ENCODE peak calls at places on chromosomes 5 and 9, in ten cellular contexts. T, H, I, G, F, J, E, R, U and Q are unnamed samples.

GRCh38 chr5:41796061-41796460 is 74.2 kb downstream of the OXCT1 start:
- DNase-seq in T (no peak), H (no peak), I (no peak), G (no peak), F (no peak), J (no peak), E (no peak), R (no peak), U (no peak), Q (no peak)

GRCh38 chr5:135508496-135509005 is 27.2 kb downstream of the NEUROG1 start:
- DNase-seq in T (no peak), H (no peak), I (no peak), G (peak; percentile 72), F (no peak), J (no peak), E (no peak), R (no peak), U (no peak), Q (no peak)

GRCh38 chr5:34459908-34460307 is 196.2 kb upstream of the RAI14 start:
- DNase-seq in T (no peak), H (no peak), I (no peak), G (no peak), F (no peak), J (no peak), E (no peak), R (no peak), U (no peak), Q (no peak)

GRCh38 chr5:146076028-146076427 is 29.3 kb downstream of the PLAC8L1 start:
- DNase-seq in T (no peak), H (no peak), I (peak; percentile 61), G (peak; percentile 10), F (no peak), J (no peak), E (no peak), R (no peak), U (no peak), Q (no peak)

GRCh38 chr5:139251281-139251687 is 42.3 kb upstream of the MATR3 start:
- DNase-seq in T (no peak), H (peak; percentile 32), I (peak; percentile 58), G (no peak), F (no peak), J (no peak), E (no peak), R (no peak), U (no peak), Q (no peak)

GRCh38 chr5:9624196-9624947 is 5.8 kb downstream of the TAS2R1 start:
- DNase-seq in T (no peak), H (no peak), I (no peak), G (no peak), F (no peak), J (no peak), E (no peak), R (no peak), U (peak; percentile 10), Q (no peak)

GRCh38 chr5:5141625-5142527 is 1.7 kb downstream of the ADAMTS16 start:
- DNase-seq in T (no peak), H (peak; percentile 46), I (peak; percentile 63), G (peak; percentile 81), F (peak; percentile 50), J (no peak), E (peak; percentile 10), R (peak; percentile 71), U (peak; percentile 61), Q (peak; percentile 47)

GRCh38 chr5:73985145-73985544 is 359.1 kb downstream of the ARHGEF28 start:
- DNase-seq in T (no peak), H (no peak), I (no peak), G (peak; percentile 40), F (no peak), J (no peak), E (peak; percentile 3), R (no peak), U (no peak), Q (no peak)

GRCh38 chr5:38845555-38846378 is at the start of gene OSMR:
- DNase-seq in T (peak; percentile 99), H (no peak), I (peak; percentile 70), G (peak; percentile 72), F (peak; percentile 93), J (peak; percentile 65), E (peak; percentile 97), R (peak; percentile 87), U (peak; percentile 99), Q (peak; percentile 97)

GRCh38 chr5:56112526-56113121 is 117.9 kb upstream of the IL6ST start:
- DNase-seq in T (no peak), H (no peak), I (no peak), G (no peak), F (no peak), J (no peak), E (no peak), R (no peak), U (no peak), Q (no peak)

GRCh38 chr9:127873886-127874285 is 3.6 kb downstream of the AK1 start:
- DNase-seq in T (peak; percentile 95), H (no peak), I (peak; percentile 62), G (no peak), F (peak; percentile 93), J (no peak), E (no peak), R (peak; percentile 38), U (no peak), Q (peak; percentile 72)

GRCh38 chr9:33164138-33164809 is 2.9 kb downstream of the B4GALT1 start:
- DNase-seq in T (no peak), H (peak; percentile 52), I (no peak), G (no peak), F (no peak), J (no peak), E (no peak), R (no peak), U (no peak), Q (no peak)

DNA sequence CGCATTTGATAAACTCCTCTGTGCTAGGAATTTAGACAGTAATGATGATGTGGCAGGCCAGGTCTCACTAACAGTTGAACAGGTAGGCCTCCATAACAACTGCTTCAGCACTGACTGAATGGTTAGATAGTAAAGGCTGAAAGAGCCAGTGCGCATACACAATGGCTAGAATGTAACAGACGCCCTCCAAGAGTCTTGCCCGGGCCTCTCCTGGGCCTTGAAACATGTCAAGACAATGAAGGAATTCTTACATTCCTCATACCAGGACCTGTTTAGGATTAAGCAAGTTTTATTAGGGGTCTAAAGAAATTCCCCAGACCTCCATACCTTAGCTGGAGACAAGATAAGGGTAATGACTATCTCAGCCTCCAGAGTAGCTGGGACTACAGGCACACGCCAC is 6.7 kb upstream of the BICD2 start:
- DNase-seq in T (no peak), H (no peak), I (no peak), G (no peak), F (no peak), J (no peak), E (no peak), R (no peak), U (no peak), Q (no peak)
- H3K9me3 ChIP-seq in T (no peaks in the 10 kb centered on the region), H (no peaks in the 10 kb centered on the region), I (no peaks in the 10 kb centered on the region), G (no peaks in the 10 kb centered on the region), F (no peaks in the 10 kb centered on the region), J (no peaks in the 10 kb centered on the region), E (no peaks in the 10 kb centered on the region), R (no peaks in the 10 kb centered on the region), U (no peaks in the 10 kb centered on the region), Q (no peaks in the 10 kb centered on the region)

GRCh38 chr5:125073090-125073489 is 326.7 kb upstream of the ZNF608 start:
- DNase-seq in T (no peak), H (no peak), I (no peak), G (no peak), F (no peak), J (no peak), E (no peak), R (no peak), U (no peak), Q (no peak)

GRCh38 chr5:125081101-125081500 is 334.7 kb upstream of the ZNF608 start:
- DNase-seq in T (no peak), H (no peak), I (no peak), G (no peak), F (no peak), J (no peak), E (no peak), R (no peak), U (no peak), Q (no peak)

GRCh38 chr5:125075567-125075966 is 329.1 kb upstream of the ZNF608 start:
- DNase-seq in T (no peak), H (no peak), I (no peak), G (no peak), F (no peak), J (no peak), E (no peak), R (no peak), U (no peak), Q (no peak)
- H3K9me3 ChIP-seq in T (no peaks in the 10 kb centered on the region), H (no peaks in the 10 kb centered on the region), I (no peaks in the 10 kb centered on the region), G (peaks cover 20% of the 10 kb centered on the region), F (peaks cover 19% of the 10 kb centered on the region), J (no peaks in the 10 kb centered on the region), E (peaks cover 4% of the 10 kb centered on the region), R (peaks cover 53% of the 10 kb centered on the region), U (peaks cover 33% of the 10 kb centered on the region), Q (no peaks in the 10 kb centered on the region)

GRCh38 chr5:179212870-179213269 is 132.4 kb downstream of the ADAMTS2 start:
- DNase-seq in T (no peak), H (no peak), I (no peak), G (peak; percentile 27), F (no peak), J (no peak), E (no peak), R (no peak), U (no peak), Q (no peak)
- H3K9me3 ChIP-seq in T (no peaks in the 10 kb centered on the region), H (no peaks in the 10 kb centered on the region), I (no peaks in the 10 kb centered on the region), G (no peaks in the 10 kb centered on the region), F (no peaks in the 10 kb centered on the region), J (no peaks in the 10 kb centered on the region), E (no peaks in the 10 kb centered on the region), R (no peaks in the 10 kb centered on the region), U (no peaks in the 10 kb centered on the region), Q (no peaks in the 10 kb centered on the region)

GRCh38 chr9:16413509-16414016 is 456.9 kb downstream of the BNC2 start:
- DNase-seq in T (no peak), H (no peak), I (no peak), G (no peak), F (no peak), J (no peak), E (peak; percentile 95), R (no peak), U (peak; percentile 96), Q (peak; percentile 31)

GRCh38 chr9:16417101-16417500 is 453.4 kb downstream of the BNC2 start:
- DNase-seq in T (no peak), H (no peak), I (no peak), G (no peak), F (no peak), J (no peak), E (peak; percentile 90), R (no peak), U (peak; percentile 98), Q (no peak)

GRCh38 chr9:16410601-16411285 is 459.7 kb downstream of the BNC2 start:
- DNase-seq in T (no peak), H (no peak), I (no peak), G (no peak), F (no peak), J (no peak), E (no peak), R (no peak), U (peak; percentile 31), Q (no peak)

GRCh38 chr9:16417749-16418148 is 452.7 kb downstream of the BNC2 start:
- DNase-seq in T (no peak), H (no peak), I (no peak), G (no peak), F (no peak), J (no peak), E (no peak), R (no peak), U (peak; percentile 76), Q (no peak)

DNA sequence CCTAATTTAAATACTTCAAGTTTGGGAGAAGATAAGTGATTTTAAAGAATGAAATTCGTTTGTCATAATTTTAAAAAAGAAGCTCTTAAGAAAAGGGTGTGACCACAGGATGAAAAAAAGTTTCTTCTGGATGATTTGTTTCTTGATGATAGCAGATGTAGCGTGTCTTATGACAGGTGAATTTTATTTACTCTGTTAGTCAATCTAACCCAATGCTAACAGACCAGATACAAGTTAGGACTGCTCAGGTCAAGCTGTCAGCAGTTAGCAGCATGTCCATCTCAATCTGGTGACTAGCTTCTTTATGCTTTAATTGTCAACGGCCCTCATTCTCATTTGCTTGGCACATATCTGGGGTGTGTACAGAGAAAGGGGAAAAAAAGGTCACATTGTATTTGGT is 456.0 kb downstream of the BNC2 start:
- DNase-seq in T (no peak), H (no peak), I (no peak), G (no peak), F (no peak), J (no peak), E (no peak), R (no peak), U (peak; percentile 17), Q (no peak)
- H3K9me3 ChIP-seq in T (no peaks in the 10 kb centered on the region), H (no peaks in the 10 kb centered on the region), I (no peaks in the 10 kb centered on the region), G (no peaks in the 10 kb centered on the region), F (no peaks in the 10 kb centered on the region), J (no peaks in the 10 kb centered on the region), E (no peaks in the 10 kb centered on the region), R (no peaks in the 10 kb centered on the region), U (no peaks in the 10 kb centered on the region), Q (no peaks in the 10 kb centered on the region)